ENCODE peak calls at places on chromosomes 1 and 21, in ten cellular contexts. X, A, T, B, F, G, Y, O, M and L are unnamed samples.

GRCh38 chr21:43361127-43361492 is 65.8 kb downstream of the SIK1 start:
- DNase-seq in F (peak; percentile 64), X (no peak), O (peak; percentile 29), Y (no peak), M (no peak), B (no peak), A (peak; percentile 60), T (no peak), G (no peak), L (peak; percentile 39)

GRCh38 chr1:191963781-191964455 is 194.3 kb upstream of the RGS18 start:
- DNase-seq in Y (no peak), O (no peak), X (no peak), F (no peak), G (no peak), T (peak; percentile 3), B (no peak), M (no peak), A (no peak), L (no peak)

GRCh38 chr21:44028287-44028659 is 16.2 kb downstream of the TRAPPC10 start:
- DNase-seq in A (no peak), X (no peak), F (no peak), Y (no peak), B (no peak), G (no peak), O (no peak), M (peak; percentile 26), T (no peak), L (no peak)

GRCh38 chr1:234956821-234957329 is 171.8 kb downstream of the TOMM20 start:
- DNase-seq in T (no peak), B (no peak), F (no peak), X (no peak), Y (peak; percentile 40), G (no peak), M (peak; percentile 49), O (peak; percentile 31), A (no peak), L (no peak)

GRCh38 chr1:110455151-110455550 is 4.2 kb downstream of the PROK1 start:
- DNase-seq in M (no peak), T (no peak), Y (no peak), F (no peak), B (no peak), X (no peak), G (no peak), O (no peak), A (no peak), L (no peak)

GRCh38 chr1:92832537-92833160 is 809 bp downstream of the RPL5 start:
- DNase-seq in M (no peak), O (no peak), G (no peak), T (peak; percentile 26), X (no peak), F (peak; percentile 37), B (no peak), Y (no peak), A (no peak), L (no peak)

GRCh38 chr1:161727343-161727924 is 6.1 kb downstream of the FCRLB start:
- DNase-seq in G (no peak), M (peak; percentile 73), T (peak; percentile 69), B (no peak), O (no peak), Y (peak; percentile 20), X (no peak), F (peak; percentile 93), A (no peak), L (peak; percentile 51)

GRCh38 chr21:41396452-41397107 is 29.5 kb upstream of the MX1 start:
- DNase-seq in F (no peak), M (no peak), T (peak; percentile 26), B (peak; percentile 61), O (no peak), G (no peak), Y (peak; percentile 62), A (peak; percentile 74), X (no peak), L (peak; percentile 66)

GRCh38 chr1:218643281-218643680 is 298.1 kb downstream of the TGFB2 start:
- DNase-seq in Y (no peak), T (no peak), B (no peak), M (no peak), G (no peak), O (no peak), X (no peak), F (no peak), A (no peak), L (no peak)

GRCh38 chr1:85142753-85143152 is 58.1 kb downstream of the SYDE2 start:
- DNase-seq in B (no peak), M (no peak), X (no peak), G (no peak), Y (no peak), A (peak; percentile 50), O (peak; percentile 30), T (no peak), F (no peak), L (no peak)

GRCh38 chr1:11071463-11072215 is 11.8 kb upstream of the SRM start:
- DNase-seq in X (no peak), B (no peak), O (no peak), F (no peak), Y (peak; percentile 40), T (no peak), A (no peak), M (peak; percentile 22), G (no peak), L (no peak)

GRCh38 chr1:2472561-2473166 is 3.4 kb upstream of the PLCH2 start:
- DNase-seq in F (no peak), G (no peak), Y (no peak), T (no peak), B (no peak), M (no peak), O (no peak), A (no peak), X (no peak), L (no peak)

GRCh38 chr1:199172286-199173124 is 533.7 kb downstream of the PTPRC start:
- DNase-seq in F (no peak), B (no peak), X (no peak), T (no peak), A (no peak), G (no peak), O (no peak), M (no peak), Y (no peak), L (no peak)

DNA sequence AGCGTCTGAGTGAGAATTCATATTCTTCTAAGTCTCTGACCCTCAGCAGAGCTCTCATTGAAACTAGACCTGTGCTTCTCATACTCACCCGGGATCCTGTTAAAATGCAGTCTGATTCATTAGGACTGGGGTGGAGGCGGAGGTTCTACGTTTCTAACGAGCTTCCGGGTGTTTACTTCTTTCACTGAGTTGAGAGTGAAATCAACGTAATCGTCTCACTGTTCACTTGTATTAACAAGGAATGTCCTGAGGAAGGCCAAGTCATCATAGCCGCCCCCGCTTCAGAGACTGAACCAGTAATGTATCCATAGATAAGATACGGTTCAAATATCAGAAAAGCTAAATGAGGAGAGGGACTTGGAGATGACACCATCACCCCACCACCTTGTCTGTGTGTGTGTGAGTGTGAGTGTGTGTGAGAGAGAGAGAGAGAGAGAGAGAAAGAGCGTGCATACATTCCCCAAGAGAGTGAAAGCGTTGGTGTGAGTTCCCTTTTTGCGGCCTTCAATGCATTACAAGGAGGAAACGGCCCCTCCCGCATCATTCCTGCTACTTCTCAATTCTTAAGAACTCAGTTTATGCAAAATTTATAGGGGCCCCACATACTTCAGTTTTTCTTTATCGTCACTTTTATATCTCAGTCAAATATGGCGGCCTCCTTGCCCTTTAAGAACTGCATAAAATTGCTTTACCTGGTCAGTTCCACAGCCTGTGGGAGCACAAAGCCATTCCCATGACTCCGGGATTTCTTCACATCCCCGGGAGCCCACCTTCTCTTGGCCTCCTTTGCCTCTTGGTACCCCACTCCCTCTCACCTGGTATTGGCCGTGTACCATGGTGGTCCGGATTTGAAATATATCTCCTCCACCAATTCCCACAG is 19.8 kb downstream of the KMO start:
- DNase-seq in A (no peak), O (peak; percentile 34), F (no peak), M (no peak), X (no peak), B (peak; percentile 54), T (no peak), Y (no peak), G (no peak), L (no peak)
- TF ChIP-seq CTCF in A (no peak), O (no peak), F (no peak), M (no peak), X (no peak), B (no peak), T (no peak), Y (no peak), G (no peak), L (no peak)

GRCh38 chr1:46171351-46171750 is 3.5 kb upstream of the TSPAN1 start:
- DNase-seq in X (no peak), O (no peak), T (no peak), M (no peak), Y (peak; percentile 22), F (no peak), A (no peak), B (peak; percentile 53), G (no peak), L (peak; percentile 81)
- TF ChIP-seq CTCF in X (no peak), O (no peak), T (no peak), M (no peak), Y (no peak), F (no peak), A (no peak), B (no peak), G (no peak), L (no peak)

GRCh38 chr1:117068580-117068979 is 8.5 kb downstream of the TTF2 start:
- DNase-seq in A (no peak), F (no peak), Y (no peak), O (no peak), X (no peak), M (no peak), T (no peak), G (no peak), B (no peak), L (no peak)

GRCh38 chr1:117066367-117066766 is 6.2 kb downstream of the TTF2 start:
- DNase-seq in X (no peak), T (no peak), O (no peak), A (no peak), F (no peak), B (no peak), Y (no peak), M (no peak), G (no peak), L (no peak)

GRCh38 chr1:117070124-117070523 is 10.0 kb downstream of the TTF2 start:
- DNase-seq in A (no peak), T (peak; percentile 60), F (peak; percentile 32), G (no peak), B (no peak), Y (no peak), O (no peak), X (no peak), M (no peak), L (no peak)

GRCh38 chr1:117069220-117069844 is 9.2 kb downstream of the TTF2 start:
- DNase-seq in O (no peak), Y (no peak), G (no peak), B (no peak), M (no peak), X (no peak), A (no peak), T (no peak), F (no peak), L (no peak)

GRCh38 chr1:117067528-117068370 is 7.6 kb downstream of the TTF2 start:
- DNase-seq in O (peak; percentile 44), T (peak; percentile 78), Y (peak; percentile 34), B (peak; percentile 56), A (no peak), X (peak; percentile 18), M (peak; percentile 54), G (peak; percentile 40), F (peak; percentile 58), L (peak; percentile 66)
- TF ChIP-seq CTCF in O (peak; percentile 81), T (peak; percentile 89), Y (peak; percentile 66), B (peak; percentile 85), A (peak; percentile 82), X (peak; percentile 69), M (peak; percentile 91), G (peak; percentile 74), F (peak; percentile 93), L (peak; percentile 82)

GRCh38 chr1:31587720-31588423 is 11.6 kb downstream of the TINAGL1 start:
- DNase-seq in F (no peak), Y (peak; percentile 87), A (no peak), T (peak; percentile 42), B (peak; percentile 69), M (peak; percentile 98), G (no peak), X (no peak), O (peak; percentile 66), L (peak; percentile 71)
- TF ChIP-seq CTCF in F (peak; percentile 62), Y (peak; percentile 66), A (peak; percentile 25), T (peak; percentile 66), B (peak; percentile 39), M (peak; percentile 62), G (peak; percentile 83), X (peak; percentile 41), O (peak; percentile 57), L (peak; percentile 54)